ENCODE peak calls at places on chromosomes 7 and 10, in four cellular contexts. I, E, A and M are unnamed samples.

GRCh38 chr7:8125680-8126444 is 136.1 kb downstream of the ICA1 start:
- DNase-seq in A (no peak), E (no peak), I (no peak), M (peak)

GRCh38 chr7:6559896-6560295 is 8.6 kb upstream of the GRID2IP start:
- DNase-seq in A (no peak), E (no peak), I (no peak), M (no peak)

GRCh38 chr10:73926152-73926764 is 15.3 kb downstream of the PLAU start:
- DNase-seq in A (no peak), E (no peak), I (no peak), M (no peak)

GRCh38 chr10:132389631-132390454 is 7.2 kb upstream of the PWWP2B start:
- DNase-seq in A (no peak), I (no peak), E (no peak), M (no peak)

GRCh38 chr7:122038904-122039303 is 105.1 kb downstream of the AASS start:
- DNase-seq in A (no peak), E (no peak), I (no peak), M (no peak)

GRCh38 chr7:99631311-99632109 is 14.8 kb downstream of the ZSCAN25 start:
- DNase-seq in A (peak), E (no peak), I (peak), M (no peak)

GRCh38 chr10:94963901-94964300 is 25.4 kb downstream of the CYP2C9 start:
- DNase-seq in I (peak), A (peak), E (peak), M (no peak)

GRCh38 chr10:71268247-71268691 is 50.8 kb upstream of the SLC29A3 start:
- DNase-seq in E (no peak), I (peak), A (peak), M (no peak)

GRCh38 chr7:21358640-21359039 is 69.2 kb upstream of the SP4 start:
- DNase-seq in I (no peak), A (no peak), E (no peak), M (no peak)

GRCh38 chr10:95552680-95553342 is 8.4 kb downstream of the SORBS1 start:
- DNase-seq in I (peak), A (peak), E (no peak), M (no peak)

GRCh38 chr7:106812027-106812643 is 52.9 kb upstream of the PIK3CG start:
- DNase-seq in E (no peak), I (no peak), A (no peak), M (no peak)

GRCh38 chr7:70883750-70884445 is 248.0 kb upstream of the GALNT17 start:
- DNase-seq in I (no peak), E (no peak), A (no peak), M (no peak)
- TF ChIP-seq PBX3 in I (no peak), E (no peak), A (no peak), M (no peak)

GRCh38 chr10:123394382-123394781 is 240.2 kb downstream of the BUB3 start:
- DNase-seq in I (no peak), E (no peak), A (no peak), M (no peak)

GRCh38 chr10:123398756-123399155 is 244.6 kb downstream of the BUB3 start:
- DNase-seq in E (no peak), I (no peak), A (no peak), M (no peak)

GRCh38 chr10:123393170-123393569 is 239.0 kb downstream of the BUB3 start:
- DNase-seq in A (no peak), I (no peak), E (no peak), M (no peak)

GRCh38 chr10:123398180-123398591 is 244.0 kb downstream of the BUB3 start:
- DNase-seq in I (no peak), A (no peak), E (no peak), M (peak)

DNA sequence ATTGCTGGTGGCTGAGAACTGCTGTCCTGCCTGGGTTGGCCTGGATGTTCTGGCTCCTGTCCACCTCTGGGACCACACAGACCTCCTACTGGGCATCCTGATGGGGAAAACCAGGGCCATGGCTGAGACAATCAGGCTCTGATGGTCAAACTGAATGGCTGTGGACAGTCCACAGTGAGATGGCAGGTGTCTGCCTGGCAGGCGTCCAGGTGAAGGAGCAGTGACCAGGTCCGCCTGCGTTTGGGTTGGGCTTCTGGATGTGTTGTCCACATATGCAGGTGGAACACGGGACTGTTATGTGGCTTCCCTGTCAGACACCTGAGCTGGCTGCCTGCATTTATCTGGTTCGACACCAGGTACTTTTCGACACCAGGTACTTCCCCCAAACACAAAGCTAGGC is 241.7 kb downstream of the BUB3 start:
- DNase-seq in I (no peak), A (no peak), E (no peak), M (no peak)
- TF ChIP-seq PBX3 in I (no peak), A (no peak), E (no peak), M (no peak)

GRCh38 chr10:13614530-13615332 is 28.0 kb downstream of the PRPF18 start:
- DNase-seq in I (no peak), E (peak), A (no peak), M (no peak)
- TF ChIP-seq PBX3 in I (no peak), E (peak), A (no peak), M (no peak)

DNA sequence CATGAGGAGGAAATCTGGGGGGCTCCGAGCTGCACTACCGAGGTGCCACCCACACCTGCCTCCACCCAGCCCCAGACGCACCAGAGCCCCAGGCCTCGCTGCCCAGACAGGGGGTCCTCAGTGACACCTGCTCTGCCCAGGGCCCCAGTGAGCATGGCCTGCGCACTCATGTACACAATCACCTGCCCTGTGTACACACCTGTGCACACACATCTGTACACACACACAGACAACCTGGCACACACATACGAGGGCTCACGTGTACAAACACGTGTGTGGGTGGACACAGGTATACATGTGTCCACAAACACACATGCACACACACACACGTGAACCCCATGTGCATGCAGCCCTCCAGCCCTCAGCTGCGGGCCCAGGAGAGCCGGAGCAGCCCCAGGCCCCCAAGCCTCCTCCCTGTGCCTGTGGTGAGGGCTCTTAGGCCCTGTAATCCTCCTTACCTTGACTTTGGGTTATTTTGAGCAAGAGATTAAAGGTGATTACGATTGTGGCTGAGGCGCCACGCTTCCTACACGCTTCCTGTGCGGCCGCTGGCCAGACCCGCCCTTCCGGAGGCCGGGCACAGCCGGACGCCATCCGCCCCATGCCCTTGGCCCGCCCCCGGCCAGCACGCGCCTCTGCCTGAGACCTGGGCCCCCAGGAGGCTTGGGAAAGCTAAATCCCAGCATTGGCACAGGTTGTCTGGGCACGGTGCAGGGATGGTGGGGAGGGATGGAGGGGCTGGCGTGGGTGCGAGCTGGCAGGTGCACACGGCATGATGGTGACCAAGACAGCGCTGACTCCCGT is 71.9 kb downstream of the ELFN1 start:
- DNase-seq in I (no peak), A (no peak), E (peak), M (no peak)
- TF ChIP-seq PBX3 in I (no peak), A (no peak), E (no peak), M (no peak)

DNA sequence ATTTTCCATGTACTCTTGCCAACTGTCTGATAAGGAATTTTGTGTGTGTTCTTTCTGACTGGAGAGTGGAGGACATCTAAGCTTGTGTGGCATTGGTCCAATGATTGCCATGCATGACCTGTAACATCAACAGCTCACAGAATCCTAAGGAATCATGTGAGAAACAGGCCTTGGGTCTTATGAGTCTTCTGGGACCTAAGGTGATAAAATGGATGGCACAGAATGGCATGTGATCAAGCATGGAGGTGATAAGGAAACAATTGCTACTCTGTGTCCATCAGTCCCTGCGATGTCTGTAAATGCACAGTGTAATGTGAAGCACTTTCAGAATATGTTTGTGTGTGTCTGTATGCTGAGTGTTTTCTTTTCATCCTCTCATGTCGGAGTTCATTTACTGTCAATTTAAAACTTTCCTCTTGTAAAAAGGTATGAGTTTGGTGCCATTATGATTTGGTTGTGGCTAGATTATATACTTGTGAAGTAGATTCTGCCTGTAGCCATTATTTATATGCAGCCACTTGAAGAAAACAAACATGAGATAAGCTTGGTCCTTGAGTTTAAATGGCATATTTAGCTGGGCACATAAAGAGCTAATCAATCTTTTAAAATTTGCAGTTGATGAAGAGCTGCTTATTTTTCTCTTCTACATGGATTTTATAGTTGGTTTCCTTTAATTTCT is 127.5 kb downstream of the VPS50 start:
- DNase-seq in E (no peak), A (no peak), I (no peak), M (no peak)
- TF ChIP-seq PBX3 in E (no peak), A (no peak), I (no peak), M (no peak)